ENCODE peak calls at places on chromosome 2, in ten cellular contexts. B is stomach, R is prostate gland, Z is ovary, A is adrenal gland, H is HepG2, L is thyroid gland, I is transverse colon, M is breast epithelium, E is right lobe of liver. N is an unnamed sample. For H3K36me3, the result is how much of the 10 kb centered on the place peaks cover.

GRCh38 chr2:3242747-3243369 is 134.8 kb downstream of the EIPR1 start:
- DNase-seq in M (no peak), I (no peak), H (no peak), L (no peak), Z (no peak), A (peak), B (no peak), R (no peak), E (no peak), N (no peak)

GRCh38 chr2:85528355-85528754 is 10.6 kb upstream of the MAT2A start:
- DNase-seq in A (no peak), Z (no peak), L (no peak), M (no peak), E (no peak), I (no peak), R (no peak), H (no peak), B (no peak), N (no peak)

GRCh38 chr2:16664052-16664731 is 1.4 kb downstream of the CYRIA start:
- DNase-seq in H (no peak), R (peak), M (no peak), E (no peak), A (peak), I (peak), B (no peak), Z (peak), L (peak), N (peak)

GRCh38 chr2:175154670-175155082 is 13.3 kb downstream of the ATF2 start:
- DNase-seq in L (no peak), I (no peak), A (no peak), E (no peak), R (no peak), Z (no peak), M (no peak), B (no peak), H (no peak), N (no peak)

GRCh38 chr2:46914578-46915230 is 902 bp downstream of the MCFD2 start:
- DNase-seq in R (no peak), I (no peak), B (no peak), E (no peak), L (no peak), A (no peak), H (no peak), M (no peak), Z (no peak), N (no peak)

GRCh38 chr2:124325667-124326425 is 300.8 kb downstream of the CNTNAP5 start:
- DNase-seq in H (peak), I (no peak), E (no peak), M (no peak), L (no peak), R (no peak), B (no peak), A (no peak), Z (no peak), N (no peak)

GRCh38 chr2:96839288-96839874 is 4.4 kb downstream of the ANKRD23 start:
- DNase-seq in B (peak), Z (no peak), H (no peak), R (no peak), M (peak), I (peak), A (peak), E (peak), L (peak), N (peak)

GRCh38 chr2:70181363-70181956 is 9.4 kb downstream of the C2orf42 start:
- DNase-seq in H (no peak), L (no peak), M (no peak), Z (no peak), A (no peak), I (peak), B (peak), R (no peak), E (no peak), N (no peak)

GRCh38 chr2:6893876-6894482 is 16.4 kb downstream of the RSAD2 start:
- DNase-seq in B (no peak), H (no peak), Z (no peak), L (no peak), A (no peak), R (no peak), E (no peak), I (no peak), M (no peak), N (no peak)

GRCh38 chr2:7009207-7009911 is 92.1 kb downstream of the RNF144A start:
- DNase-seq in R (no peak), A (no peak), L (no peak), B (no peak), H (no peak), I (no peak), E (no peak), Z (no peak), M (no peak), N (no peak)

GRCh38 chr2:44941551-44942234 is at the start of gene SIX3:
- DNase-seq in H (no peak), A (no peak), B (no peak), L (no peak), Z (no peak), R (no peak), E (no peak), M (no peak), I (peak), N (no peak)

GRCh38 chr2:223688094-223688835 is 86.1 kb upstream of the SCG2 start:
- DNase-seq in L (no peak), R (no peak), A (no peak), Z (no peak), B (no peak), E (no peak), I (no peak), H (no peak), M (no peak), N (no peak)
- TF ChIP-seq CTCF in L (no peak), R (no peak), A (no peak), Z (no peak), B (no peak), E (no peak), I (no peak), H (no peak), M (no peak), N (no peak)

GRCh38 chr2:182187130-182187529 is 201.5 kb downstream of the PPP1R1C start:
- DNase-seq in E (no peak), I (no peak), H (no peak), M (no peak), A (no peak), R (no peak), B (no peak), Z (no peak), L (no peak), N (no peak)

GRCh38 chr2:182186132-182186735 is 200.6 kb downstream of the PPP1R1C start:
- DNase-seq in B (no peak), L (no peak), E (no peak), A (no peak), I (no peak), Z (no peak), H (peak), M (no peak), R (no peak), N (no peak)

GRCh38 chr2:182181381-182181780 is 195.7 kb downstream of the PPP1R1C start:
- DNase-seq in E (no peak), B (no peak), H (no peak), A (no peak), R (no peak), Z (no peak), L (no peak), I (no peak), M (no peak), N (no peak)

DNA sequence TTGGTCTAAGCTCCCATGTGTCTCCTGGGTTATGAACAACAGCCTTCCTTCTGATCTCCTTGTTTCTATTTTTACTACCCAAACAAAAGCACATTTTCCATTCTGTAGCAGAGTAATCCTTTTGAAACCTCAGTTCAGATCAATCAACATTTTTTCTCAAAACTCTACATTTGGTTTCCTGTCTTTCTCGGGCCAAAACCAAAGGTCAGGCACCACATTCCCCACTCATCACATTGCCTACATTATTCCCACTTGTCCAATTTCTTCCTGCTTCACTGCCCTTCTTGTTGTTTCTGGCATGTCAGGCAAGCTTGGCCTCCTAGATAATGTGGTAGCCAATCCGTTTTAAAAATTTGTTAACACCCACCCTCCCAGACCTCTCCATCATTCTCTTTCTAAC is 196.8 kb downstream of the PPP1R1C start:
- DNase-seq in M (no peak), B (no peak), H (no peak), Z (no peak), I (no peak), E (no peak), L (no peak), R (no peak), A (no peak), N (no peak)
- H3K36me3 ChIP-seq in M (under half), B (under half), H (under half), Z (under half), I (under half), E (under half), L (under half), R (under half), A (under half), N (under half)

GRCh38 chr2:240432820-240433801 is 2.4 kb upstream of the GPC1 start:
- DNase-seq in H (no peak), A (peak), Z (peak), E (peak), I (peak), R (no peak), B (peak), M (no peak), L (no peak), N (peak)
- TF ChIP-seq POLR2A in H (no peak), A (no peak), Z (no peak), E (no peak), I (no peak), R (no peak), B (no peak), M (no peak), L (no peak), N (no peak)

DNA sequence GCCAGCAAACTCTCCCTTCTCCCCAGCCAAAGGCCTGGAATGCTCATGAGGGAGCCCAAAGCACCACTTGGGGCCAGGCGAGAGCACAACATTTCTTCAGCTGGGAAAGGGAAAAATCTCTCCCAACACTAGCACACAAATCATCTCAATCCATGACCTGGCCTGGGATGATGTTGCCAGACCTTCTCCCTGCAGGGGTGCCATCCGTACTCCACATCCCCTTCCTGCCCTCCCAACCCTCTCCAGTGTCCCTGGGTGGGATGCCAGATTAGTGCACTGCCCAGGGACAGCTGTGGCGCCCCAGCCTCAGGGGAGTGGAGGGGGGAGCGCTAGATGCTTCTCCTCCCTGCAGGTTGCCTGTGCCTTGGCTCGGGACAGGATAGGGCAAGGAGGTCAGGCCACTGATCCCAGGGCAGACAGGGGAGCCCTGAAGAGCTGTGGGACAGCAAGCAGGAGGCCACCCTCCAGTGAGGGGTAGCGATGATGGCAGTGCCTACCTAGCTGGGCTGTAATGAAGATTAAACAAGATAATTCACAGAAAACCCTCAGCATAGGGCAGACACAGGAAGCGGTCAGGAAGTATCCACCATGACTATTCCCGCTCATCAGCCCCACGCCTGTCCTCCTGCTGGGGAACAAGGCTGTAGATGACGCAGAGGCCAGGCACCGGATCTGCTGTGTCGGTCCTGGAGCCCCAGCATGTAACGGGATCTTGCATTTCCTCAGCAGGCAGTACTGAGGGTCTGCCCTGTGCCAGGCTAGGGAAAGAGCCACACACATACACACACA is 31.1 kb downstream of the SERTAD2 start:
- DNase-seq in H (no peak), B (peak), E (no peak), L (no peak), A (peak), Z (peak), I (no peak), R (no peak), M (no peak), N (no peak)
- TF ChIP-seq CTCF in H (peak), B (no peak), E (peak), L (no peak), A (peak), Z (peak), I (no peak), R (no peak), M (no peak), N (no peak)

GRCh38 chr2:37215255-37215654 is 16.1 kb downstream of the CEBPZ start:
- DNase-seq in A (no peak), I (no peak), H (no peak), B (no peak), E (no peak), R (no peak), L (no peak), M (no peak), Z (no peak), N (no peak)
- H3K36me3 ChIP-seq in A (under half), I (half or more), H (under half), B (half or more), E (under half), R (under half), L (under half), M (under half), Z (under half), N (under half)

GRCh38 chr2:142868281-142868762 is 9.1 kb upstream of the KYNU start:
- DNase-seq in A (peak), I (peak), B (peak), E (peak), L (peak), M (peak), Z (peak), H (no peak), R (peak), N (peak)
- TF ChIP-seq POLR2A in A (no peak), I (no peak), B (no peak), E (peak), L (no peak), M (no peak), Z (no peak), H (no peak), R (no peak), N (no peak)

DNA sequence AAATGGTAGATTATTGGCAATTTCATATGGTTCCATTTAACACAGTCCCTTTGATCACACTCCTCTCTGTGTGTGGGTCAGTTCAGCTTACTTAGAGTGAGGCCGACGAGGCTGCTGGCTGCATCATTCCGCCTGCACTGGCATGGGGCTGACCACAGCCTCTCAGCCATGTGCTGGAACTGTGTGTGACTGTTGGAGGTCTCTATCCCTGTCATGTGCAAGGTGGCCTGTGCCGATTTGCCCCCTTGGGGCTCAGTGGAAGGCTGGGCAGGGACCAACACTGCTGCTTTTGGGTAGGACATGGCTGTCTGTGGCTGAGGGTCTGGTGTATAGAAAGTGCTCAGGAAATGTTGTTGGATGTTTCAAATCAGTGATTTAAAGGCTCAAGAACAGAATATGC is 454.0 kb upstream of the HS6ST1 start:
- DNase-seq in A (no peak), R (no peak), B (no peak), L (no peak), I (no peak), H (no peak), E (no peak), Z (no peak), M (peak), N (no peak)
- TF ChIP-seq CTCF in A (no peak), R (no peak), B (no peak), L (no peak), I (no peak), H (no peak), E (no peak), Z (no peak), M (no peak), N (no peak)

N was measured in body of pancreas.